ENCODE peak calls at places on chromosomes 6 and 20, in six cellular contexts. U, Z, A, I, Q and X are unnamed samples. For H3K4me1, the result is how much of the 10 kb centered on the place peaks cover.

GRCh38 chr6:45696738-45697137 is 318.9 kb downstream of the CLIC5 start:
- DNase-seq in U (no peak), Z (no peak), A (no peak), I (no peak), Q (no peak), X (no peak)

GRCh38 chr6:101668496-101668895 is 275.0 kb downstream of the GRIK2 start:
- DNase-seq in U (no peak), Z (peak), A (no peak), I (no peak), Q (no peak), X (no peak)

GRCh38 chr20:41177636-41178035 is 40.3 kb downstream of the PLCG1 start:
- DNase-seq in U (peak), Z (peak), A (peak), I (peak), Q (peak), X (no peak)

GRCh38 chr6:31794866-31795615 is 511 bp downstream of the VARS1 start:
- DNase-seq in U (peak), Z (peak), A (no peak), I (no peak), Q (no peak), X (no peak)

GRCh38 chr6:52634211-52634610 is 36.7 kb upstream of the TMEM14A start:
- DNase-seq in U (no peak), Z (no peak), A (no peak), I (no peak), Q (no peak), X (no peak)

GRCh38 chr6:17098538-17098937 is 3.3 kb upstream of the STMND1 start:
- DNase-seq in U (no peak), Z (peak), A (no peak), I (no peak), Q (no peak), X (no peak)

GRCh38 chr6:107128577-107128976 is 13.3 kb upstream of the BEND3 start:
- DNase-seq in U (no peak), Z (peak), A (no peak), I (no peak), Q (no peak), X (no peak)

GRCh38 chr20:38229376-38230252 is 30.9 kb downstream of the KIAA1755 start:
- DNase-seq in U (no peak), Z (peak), A (no peak), I (no peak), Q (no peak), X (no peak)

GRCh38 chr20:667351-668034 is 8.1 kb downstream of the SCRT2 start:
- DNase-seq in U (peak), Z (peak), A (peak), I (peak), Q (no peak), X (peak)

GRCh38 chr6:74713941-74714340 is 491.9 kb downstream of the COL12A1 start:
- DNase-seq in U (no peak), Z (peak), A (no peak), I (no peak), Q (no peak), X (no peak)

GRCh38 chr6:84137051-84137375 is 90.4 kb downstream of the CEP162 start:
- DNase-seq in U (peak), Z (no peak), A (no peak), I (no peak), Q (no peak), X (no peak)

GRCh38 chr6:125986956-125987617 is 747 bp downstream of the TRMT11 start:
- DNase-seq in U (peak), Z (peak), A (no peak), I (no peak), Q (no peak), X (no peak)

GRCh38 chr6:16320533-16321340 is 82.3 kb downstream of the GMPR start:
- DNase-seq in U (no peak), Z (peak), A (no peak), I (no peak), Q (peak), X (no peak)

GRCh38 chr20:10555865-10556308 is 117.9 kb downstream of the JAG1 start:
- DNase-seq in U (no peak), Z (peak), A (no peak), I (no peak), Q (no peak), X (no peak)

DNA sequence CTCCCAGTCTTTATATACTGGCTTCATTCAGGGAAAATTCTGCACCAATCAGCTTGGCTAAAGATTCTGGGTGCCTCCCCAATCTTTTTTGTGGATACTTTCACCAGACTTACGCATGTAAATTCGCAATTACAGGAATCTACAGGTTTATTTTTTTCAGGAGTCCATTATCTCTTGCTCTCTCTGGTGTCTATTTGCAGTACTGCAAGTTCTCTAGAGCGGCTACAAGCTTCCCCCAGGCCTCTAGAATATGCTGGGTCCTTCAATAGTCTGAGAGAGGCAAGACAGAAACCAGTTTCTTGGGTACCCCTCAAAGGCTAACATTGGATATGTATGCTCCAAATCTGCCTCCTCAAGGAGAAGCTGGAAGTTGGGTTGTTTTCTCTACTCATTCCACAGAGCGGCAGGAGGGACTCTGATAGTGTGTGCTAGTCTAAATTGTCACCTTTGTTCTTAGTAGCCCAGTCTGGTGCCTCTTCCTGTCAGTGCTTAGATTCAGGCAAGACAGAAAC is 58.5 kb downstream of the SUN5 start:
- DNase-seq in U (peak), Z (peak), A (no peak), I (no peak), Q (no peak), X (no peak)
- H3K4me1 ChIP-seq in U (under half), Z (under half), A (under half), I (under half), Q (under half), X (under half)

DNA sequence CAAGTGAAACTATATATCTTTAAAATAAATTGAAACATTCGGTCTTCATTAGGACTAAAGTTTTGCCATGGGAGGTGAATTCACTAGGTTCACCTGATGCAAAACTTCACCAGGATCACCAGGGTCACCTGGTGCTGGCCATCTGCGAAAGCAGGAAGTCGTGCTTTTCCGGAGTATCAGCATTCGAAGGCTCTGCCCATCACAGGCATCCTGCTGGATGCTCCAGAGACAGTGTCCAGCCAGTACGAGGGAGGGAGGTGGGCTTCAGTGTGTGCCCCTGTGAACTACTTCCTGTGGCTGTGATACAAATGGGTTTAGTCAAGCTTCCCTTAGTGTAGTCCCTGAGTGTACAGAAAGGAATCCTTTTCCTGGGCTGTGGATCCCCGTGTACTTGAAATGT is 3.4 kb upstream of the RPS6KA2 start:
- DNase-seq in U (no peak), Z (no peak), A (no peak), I (no peak), Q (no peak), X (no peak)
- H3K4me3 ChIP-seq in U (no peak), Z (no peak), A (no peak), I (no peak), Q (no peak), X (no peak)

GRCh38 chr20:33839591-33839990 is 28.4 kb downstream of the CHMP4B start:
- DNase-seq in U (no peak), Z (no peak), A (peak), I (no peak), Q (peak), X (peak)

GRCh38 chr20:33842346-33842745 is 31.2 kb downstream of the CHMP4B start:
- DNase-seq in U (no peak), Z (no peak), A (no peak), I (no peak), Q (no peak), X (no peak)

GRCh38 chr20:33840759-33841438 is 29.8 kb downstream of the CHMP4B start:
- DNase-seq in U (no peak), Z (no peak), A (no peak), I (no peak), Q (no peak), X (no peak)

GRCh38 chr20:33843854-33844253 is 32.7 kb downstream of the CHMP4B start:
- DNase-seq in U (no peak), Z (no peak), A (no peak), I (no peak), Q (no peak), X (no peak)

DNA sequence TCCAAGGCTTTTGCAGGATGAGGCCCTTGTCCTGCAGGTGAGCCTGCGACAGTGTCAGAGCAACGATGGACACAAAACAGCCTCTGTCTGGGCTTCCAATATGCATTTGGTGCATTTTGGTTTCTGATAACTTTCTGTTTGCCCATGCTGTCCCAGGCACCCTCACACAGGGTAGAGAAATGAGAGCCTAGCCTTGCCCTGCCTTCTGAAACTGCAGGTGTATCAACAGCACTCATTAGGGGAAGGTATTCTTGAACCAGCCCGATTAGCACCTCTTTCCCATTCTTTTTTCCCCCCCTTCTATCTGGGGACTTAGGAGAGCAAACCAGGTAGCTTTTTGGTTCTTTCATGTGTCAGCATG is 30.3 kb downstream of the CHMP4B start:
- DNase-seq in U (no peak), Z (no peak), A (no peak), I (no peak), Q (no peak), X (no peak)
- H3K4me1 ChIP-seq in U (under half), Z (half or more), A (half or more), I (half or more), Q (half or more), X (half or more)

GRCh38 chr6:96211341-96211740 is 195.6 kb downstream of the FUT9 start:
- DNase-seq in U (no peak), Z (no peak), A (no peak), I (no peak), Q (no peak), X (no peak)

GRCh38 chr6:96212076-96212475 is 196.3 kb downstream of the FUT9 start:
- DNase-seq in U (peak), Z (no peak), A (no peak), I (no peak), Q (no peak), X (no peak)

DNA sequence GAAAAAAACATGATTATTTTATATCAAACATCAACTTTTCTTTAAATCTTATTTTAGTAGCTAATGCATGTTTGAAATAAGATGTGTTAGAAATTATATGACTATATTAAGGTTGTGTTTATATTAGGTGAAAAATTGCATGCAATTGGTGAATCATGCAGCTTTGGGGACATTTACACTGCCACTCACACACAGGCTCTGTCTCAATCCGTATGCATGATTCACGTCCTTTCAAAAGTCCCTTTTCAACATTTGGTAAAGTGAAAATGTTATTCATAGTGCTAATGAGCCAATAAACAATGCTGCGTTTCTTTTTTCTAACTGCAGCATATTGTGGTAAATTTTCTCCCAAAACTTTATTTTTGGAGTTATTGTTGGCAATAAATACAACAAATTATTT is 198.0 kb downstream of the FUT9 start:
- DNase-seq in U (no peak), Z (no peak), A (no peak), I (no peak), Q (no peak), X (no peak)
- H3K4me3 ChIP-seq in U (no peak), Z (no peak), A (no peak), I (no peak), Q (no peak), X (no peak)

GRCh38 chr20:31677553-31678260 is 40.0 kb downstream of the COX4I2 start:
- DNase-seq in U (no peak), Z (no peak), A (no peak), I (no peak), Q (no peak), X (no peak)

GRCh38 chr20:31681128-31681727 is 41.4 kb downstream of the BCL2L1 start:
- DNase-seq in U (no peak), Z (no peak), A (no peak), I (no peak), Q (no peak), X (no peak)

GRCh38 chr20:31678389-31679356 is 41.0 kb downstream of the COX4I2 start:
- DNase-seq in U (no peak), Z (peak), A (no peak), I (no peak), Q (peak), X (no peak)

GRCh38 chr20:31680286-31681127 is 42.2 kb downstream of the BCL2L1 start:
- DNase-seq in U (no peak), Z (no peak), A (no peak), I (no peak), Q (no peak), X (no peak)

DNA sequence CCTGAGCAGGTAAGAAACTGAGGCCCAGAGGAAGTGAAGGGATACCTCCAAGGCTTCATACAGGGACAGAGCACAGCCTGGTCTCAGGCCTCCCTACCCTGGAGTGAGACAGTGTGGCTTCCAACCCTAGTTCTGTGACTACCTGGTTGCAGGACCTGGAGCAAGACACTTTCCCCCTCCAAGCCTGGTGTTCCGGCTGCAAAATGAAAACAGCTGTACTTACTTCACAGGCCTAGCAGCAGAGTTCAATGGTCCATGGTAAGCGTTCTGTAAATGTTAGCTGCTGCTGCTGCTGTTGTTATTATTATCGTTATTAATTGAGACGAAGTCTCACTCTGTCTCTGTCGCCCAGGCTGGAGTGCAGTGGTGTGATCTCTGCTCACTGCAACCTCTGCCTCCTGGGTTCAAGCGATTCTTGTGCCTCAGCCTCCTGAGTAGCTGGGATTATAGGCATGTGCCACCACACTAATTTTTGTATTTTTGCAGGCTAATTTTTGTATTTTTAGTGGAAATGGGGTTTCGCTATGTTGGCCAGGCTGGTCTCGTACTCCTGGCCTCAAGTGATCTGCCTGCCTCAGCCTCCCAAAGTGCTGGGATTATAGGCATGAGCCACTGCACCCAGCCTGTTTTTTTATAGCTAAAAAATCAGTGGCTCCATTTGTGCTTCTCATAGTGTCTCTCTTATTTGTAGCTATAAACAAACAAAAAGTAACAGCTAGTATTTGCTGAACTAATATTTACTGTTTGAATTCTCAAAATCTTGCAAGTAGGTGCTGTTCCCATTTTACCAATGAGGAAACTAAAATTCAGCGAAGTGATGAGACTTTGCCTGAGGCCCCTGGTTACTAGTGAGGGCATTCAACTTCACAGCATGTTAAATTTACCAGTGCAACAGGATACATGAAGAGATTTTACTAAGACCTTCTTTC is 41.9 kb downstream of the COX4I2 start:
- DNase-seq in U (no peak), Z (no peak), A (no peak), I (no peak), Q (no peak), X (no peak)
- H3K4me1 ChIP-seq in U (under half), Z (half or more), A (half or more), I (under half), Q (half or more), X (under half)

GRCh38 chr6:5083813-5084191 is 1.3 kb upstream of the PPP1R3G start:
- DNase-seq in U (no peak), Z (no peak), A (no peak), I (no peak), Q (no peak), X (no peak)

GRCh38 chr6:5083307-5083583 is 1.9 kb upstream of the PPP1R3G start:
- DNase-seq in U (no peak), Z (no peak), A (no peak), I (no peak), Q (no peak), X (no peak)

GRCh38 chr6:5085638-5086293 is 625 bp downstream of the PPP1R3G start:
- DNase-seq in U (peak), Z (peak), A (peak), I (no peak), Q (peak), X (peak)

GRCh38 chr6:5084787-5085637 is at the start of gene PPP1R3G:
- DNase-seq in U (peak), Z (peak), A (peak), I (no peak), Q (peak), X (peak)

GRCh38 chr6:5084192-5084786 is 852 bp upstream of the PPP1R3G start:
- DNase-seq in U (no peak), Z (no peak), A (peak), I (no peak), Q (peak), X (no peak)
- H3K4me3 ChIP-seq in U (peak), Z (peak), A (peak), I (peak), Q (peak), X (peak)

DNA sequence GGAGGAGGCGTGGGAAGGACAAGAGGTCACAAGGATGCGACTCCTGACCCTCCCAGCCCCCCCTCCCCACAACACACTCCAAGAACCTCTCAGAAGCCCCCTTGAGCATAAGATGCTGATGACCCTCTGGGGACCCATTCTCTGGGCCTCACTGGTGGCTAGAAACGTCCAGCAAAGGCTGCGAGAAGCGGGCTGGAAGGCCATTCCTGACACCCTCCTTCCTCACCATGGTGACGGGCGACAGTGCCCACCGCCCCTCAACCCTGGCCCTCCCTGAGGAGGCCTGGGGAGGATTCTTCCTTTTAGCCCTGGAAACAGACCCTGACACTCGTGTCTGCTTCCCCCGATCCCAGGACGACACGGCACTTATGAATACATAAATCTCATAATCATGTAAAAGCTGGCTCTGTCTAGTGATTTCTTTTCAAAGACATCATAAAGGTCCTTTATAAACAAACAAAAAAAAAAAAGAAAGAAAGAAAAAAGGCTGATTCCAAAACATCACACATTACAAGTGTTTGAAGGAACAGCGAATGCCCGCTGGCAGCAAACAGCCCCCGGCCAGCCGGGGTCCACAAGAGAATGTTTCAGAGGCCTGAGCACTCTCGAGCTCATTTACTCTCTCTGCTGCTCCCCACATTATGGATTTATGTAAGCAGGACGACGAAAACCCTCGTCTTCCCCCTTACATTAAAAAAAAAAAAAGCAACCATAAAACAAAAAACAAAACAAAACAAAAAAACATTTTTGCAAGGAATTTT is 40.7 kb downstream of the PREX1 start:
- DNase-seq in U (no peak), Z (no peak), A (no peak), I (no peak), Q (no peak), X (no peak)
- H3K4me1 ChIP-seq in U (half or more), Z (under half), A (under half), I (under half), Q (under half), X (under half)

GRCh38 chr6:6701864-6702263 is 113.3 kb downstream of the LY86 start:
- DNase-seq in U (no peak), Z (no peak), A (no peak), I (no peak), Q (no peak), X (peak)

GRCh38 chr6:6699741-6700367 is 111.3 kb downstream of the LY86 start:
- DNase-seq in U (peak), Z (peak), A (peak), I (peak), Q (peak), X (peak)

GRCh38 chr6:6700421-6700820 is 111.9 kb downstream of the LY86 start:
- DNase-seq in U (no peak), Z (no peak), A (no peak), I (no peak), Q (no peak), X (no peak)

GRCh38 chr6:6703720-6704422 is 115.4 kb downstream of the LY86 start:
- DNase-seq in U (no peak), Z (no peak), A (no peak), I (no peak), Q (no peak), X (no peak)

DNA sequence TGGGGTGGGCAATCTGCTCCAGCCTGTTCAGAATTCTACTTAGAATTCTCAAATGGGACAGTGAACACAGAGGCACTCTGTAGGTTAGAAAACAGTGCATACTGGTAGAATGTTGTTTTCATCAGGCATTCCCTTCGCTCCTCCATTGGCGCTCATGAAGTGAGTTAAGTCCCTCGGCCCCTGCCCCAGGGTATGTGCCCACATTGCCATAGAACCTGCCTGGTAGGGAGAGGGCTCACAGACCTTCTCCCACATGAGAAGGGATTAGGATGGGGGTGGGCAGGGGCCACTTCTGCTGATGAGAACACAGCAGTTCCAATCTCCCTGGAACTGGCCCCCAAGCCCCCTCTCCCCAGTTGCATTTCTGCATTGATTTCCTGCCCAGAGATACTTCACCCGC is 112.4 kb downstream of the LY86 start:
- DNase-seq in U (no peak), Z (no peak), A (no peak), I (no peak), Q (no peak), X (no peak)
- H3K4me3 ChIP-seq in U (no peak), Z (no peak), A (no peak), I (no peak), Q (no peak), X (no peak)